ENCODE peak calls at places on chromosomes 5 and 9, in eight cellular contexts. J, N, B, H, G, Y, A and K are unnamed samples.

GRCh38 chr9:37121881-37122280 is 1.5 kb downstream of the ZCCHC7 start:
- DNase-seq in J (no peak), N (no peak), B (peak), H (no peak), G (no peak), Y (no peak), A (no peak), K (no peak)

GRCh38 chr5:122933926-122934325 is 88.5 kb downstream of the SNX24 start:
- DNase-seq in J (no peak), N (no peak), B (no peak), H (no peak), G (no peak), Y (no peak), A (no peak), K (no peak)

GRCh38 chr5:153749941-153750340 is 259.5 kb downstream of the GRIA1 start:
- DNase-seq in J (no peak), N (no peak), B (peak), H (no peak), G (no peak), Y (peak), A (peak), K (no peak)

GRCh38 chr9:33381231-33381791 is 21.1 kb downstream of the AQP7 start:
- DNase-seq in J (no peak), N (no peak), B (peak), H (no peak), G (no peak), Y (no peak), A (no peak), K (no peak)

GRCh38 chr9:119370816-119371215 is 1.6 kb upstream of the BRINP1 start:
- DNase-seq in J (peak), N (no peak), B (peak), H (no peak), G (peak), Y (peak), A (no peak), K (no peak)

GRCh38 chr9:137306546-137307254 is 4.6 kb upstream of the NRARP start:
- DNase-seq in J (no peak), N (no peak), B (no peak), H (no peak), G (peak), Y (no peak), A (no peak), K (no peak)

GRCh38 chr5:138955013-138955660 is 80.0 kb upstream of the LRRTM2 start:
- DNase-seq in J (no peak), N (no peak), B (no peak), H (no peak), G (no peak), Y (no peak), A (no peak), K (no peak)

GRCh38 chr5:122063836-122064235 is 14.2 kb downstream of the LOX start:
- DNase-seq in J (no peak), N (no peak), B (peak), H (no peak), G (no peak), Y (peak), A (peak), K (no peak)

GRCh38 chr5:80917596-80917995 is 42.6 kb upstream of the RASGRF2 start:
- DNase-seq in J (no peak), N (no peak), B (no peak), H (no peak), G (no peak), Y (peak), A (no peak), K (no peak)

GRCh38 chr9:127930298-127931091 is at the start of gene PIP5KL1:
- DNase-seq in J (peak), N (peak), B (peak), H (peak), G (peak), Y (peak), A (peak), K (peak)

GRCh38 chr9:29966247-29966646 is 2393.0 kb upstream of the C9orf72 start:
- DNase-seq in J (no peak), N (no peak), B (no peak), H (no peak), G (no peak), Y (peak), A (no peak), K (no peak)

GRCh38 chr9:5825223-5825622 is 7.7 kb downstream of the ERMP1 start:
- DNase-seq in J (no peak), N (no peak), B (no peak), H (no peak), G (no peak), Y (no peak), A (no peak), K (no peak)

GRCh38 chr5:56211298-56211865 is 21.7 kb downstream of the ANKRD55 start:
- DNase-seq in J (no peak), N (peak), B (peak), H (no peak), G (no peak), Y (peak), A (peak), K (peak)

GRCh38 chr5:133240425-133241091 is 188.7 kb downstream of the HSPA4 start:
- DNase-seq in J (peak), N (peak), B (peak), H (no peak), G (no peak), Y (peak), A (peak), K (peak)

GRCh38 chr9:35756275-35756742 is 2.2 kb upstream of the MSMP start:
- DNase-seq in J (peak), N (peak), B (peak), H (peak), G (peak), Y (no peak), A (no peak), K (no peak)

GRCh38 chr5:136811551-136811950 is 446.2 kb upstream of the TRPC7 start:
- DNase-seq in J (no peak), N (no peak), B (peak), H (no peak), G (no peak), Y (peak), A (peak), K (peak)

GRCh38 chr9:113593682-113594281 is 130.3 kb downstream of the RGS3 start:
- DNase-seq in J (no peak), N (peak), B (peak), H (no peak), G (peak), Y (peak), A (peak), K (no peak)

GRCh38 chr5:54807421-54807820 is 178.0 kb downstream of the ESM1 start:
- DNase-seq in J (no peak), N (no peak), B (peak), H (no peak), G (no peak), Y (peak), A (peak), K (peak)

GRCh38 chr5:5494489-5495402 is 72.3 kb downstream of the ICE1 start:
- DNase-seq in J (peak), N (peak), B (peak), H (peak), G (peak), Y (no peak), A (peak), K (no peak)

GRCh38 chr5:36734422-36734821 is 128.0 kb downstream of the SLC1A3 start:
- DNase-seq in J (no peak), N (no peak), B (peak), H (no peak), G (no peak), Y (peak), A (peak), K (peak)

GRCh38 chr5:102975457-102976182 is 144.3 kb downstream of the GIN1 start:
- DNase-seq in J (no peak), N (no peak), B (peak), H (no peak), G (no peak), Y (peak), A (peak), K (no peak)

GRCh38 chr9:7051711-7052110 is 293.9 kb downstream of the KDM4C start:
- DNase-seq in J (no peak), N (no peak), B (no peak), H (no peak), G (no peak), Y (no peak), A (no peak), K (no peak)

GRCh38 chr9:14441976-14442651 is 128.2 kb upstream of the NFIB start:
- DNase-seq in J (no peak), N (peak), B (peak), H (no peak), G (no peak), Y (no peak), A (no peak), K (peak)

GRCh38 chr5:123874600-123875201 is 362.7 kb downstream of the CSNK1G3 start:
- DNase-seq in J (no peak), N (no peak), B (peak), H (no peak), G (no peak), Y (peak), A (no peak), K (no peak)

GRCh38 chr9:14119694-14120514 is 194.0 kb downstream of the NFIB start:
- DNase-seq in J (no peak), N (no peak), B (no peak), H (no peak), G (no peak), Y (peak), A (peak), K (no peak)